ENCODE peak calls at places on chromosomes 1 and 21, in five cellular contexts. L is prostate gland; J is activated naive CD4-positive, alpha-beta T cell treated with Interleukin-2 at 50 U/mL for 16 hours; B is SW480; Q is fibroblast of lung. V is an unnamed sample.

GRCh38 chr1:233240839-233241682 is 54.5 kb downstream of the PCNX2 start:
- DNase-seq in L (peak), J (no peak), B (no peak), Q (peak), V (peak)

GRCh38 chr1:28853033-28853742 is 41.2 kb downstream of the OPRD1 start:
- DNase-seq in L (no peak), J (no peak), B (no peak), Q (no peak), V (no peak)

GRCh38 chr1:202221911-202222909 is 28.6 kb downstream of the LGR6 start:
- DNase-seq in L (peak), J (no peak), B (peak), Q (no peak), V (no peak)

GRCh38 chr1:15758953-15759661 is 512 bp downstream of the FBLIM1 start:
- DNase-seq in L (no peak), J (no peak), B (no peak), Q (no peak), V (no peak)

GRCh38 chr1:220761688-220762427 is 13.7 kb downstream of the MTARC2 start:
- DNase-seq in L (no peak), J (no peak), B (no peak), Q (no peak), V (no peak)

GRCh38 chr1:150162862-150163706 is 13.4 kb downstream of the PLEKHO1 start:
- DNase-seq in L (peak), J (no peak), B (peak), Q (peak), V (peak)

GRCh38 chr1:93000751-93001175 is 39.5 kb upstream of the DIPK1A start:
- DNase-seq in L (no peak), J (no peak), B (no peak), Q (peak), V (no peak)

GRCh38 chr21:45309069-45309521 is 21.4 kb upstream of the POFUT2 start:
- DNase-seq in L (no peak), J (peak), B (no peak), Q (peak), V (peak)

GRCh38 chr1:62908168-62908567 is 124.2 kb downstream of the ATG4C start:
- DNase-seq in L (no peak), J (no peak), B (no peak), Q (no peak), V (no peak)

GRCh38 chr1:43558346-43558841 is 27.7 kb downstream of the PTPRF start:
- DNase-seq in L (no peak), J (no peak), B (peak), Q (peak), V (no peak)

GRCh38 chr1:47866631-47867446 is 130.3 kb downstream of the TRABD2B start:
- DNase-seq in L (no peak), J (no peak), B (no peak), Q (no peak), V (no peak)